ENCODE peak calls at places on chromosomes 12 and 14, in four cellular contexts. One of them, this sample, is unnamed.

GRCh38 chr12:96421014-96421413 is 20.8 kb upstream of the CDK17 start:
- DNase-seq in skeletal muscle cell: no peak
- DNase-seq in mucosa of descending colon: no peak
- DNase-seq in left ventricle myocardium inferior: no peak
- DNase-seq in this sample: no peak

GRCh38 chr12:76255281-76255680 is 92.9 kb downstream of the BBS10 start:
- DNase-seq in skeletal muscle cell: no peak
- DNase-seq in mucosa of descending colon: no peak
- DNase-seq in left ventricle myocardium inferior: no peak
- DNase-seq in this sample: no peak

GRCh38 chr12:29783773-29784666 is at the start of gene TMTC1:
- DNase-seq in left ventricle myocardium inferior: peak
- DNase-seq in skeletal muscle cell: no peak
- DNase-seq in mucosa of descending colon: peak
- DNase-seq in this sample: peak

GRCh38 chr12:104480826-104481457 is 24.2 kb downstream of the CHST11 start:
- DNase-seq in left ventricle myocardium inferior: peak
- DNase-seq in skeletal muscle cell: peak
- DNase-seq in mucosa of descending colon: no peak
- DNase-seq in this sample: no peak

GRCh38 chr12:3313655-3314305 is 177.2 kb upstream of the PRMT8 start:
- DNase-seq in left ventricle myocardium inferior: no peak
- DNase-seq in mucosa of descending colon: peak
- DNase-seq in skeletal muscle cell: no peak
- DNase-seq in this sample: no peak

GRCh38 chr12:53974084-53975018 is at the start of gene HOTAIR:
- DNase-seq in mucosa of descending colon: no peak
- DNase-seq in skeletal muscle cell: no peak
- DNase-seq in left ventricle myocardium inferior: no peak
- DNase-seq in this sample: no peak

GRCh38 chr14:96538663-96539317 is 36.6 kb downstream of the PAPOLA start:
- DNase-seq in mucosa of descending colon: no peak
- DNase-seq in left ventricle myocardium inferior: no peak
- DNase-seq in skeletal muscle cell: no peak
- DNase-seq in this sample: no peak

GRCh38 chr14:74663884-74664283 is 49.0 kb downstream of the AREL1 start:
- DNase-seq in skeletal muscle cell: no peak
- DNase-seq in left ventricle myocardium inferior: peak
- DNase-seq in mucosa of descending colon: no peak
- DNase-seq in this sample: no peak

GRCh38 chr14:94009767-94010166 is 12.7 kb downstream of the CCDC197 start:
- DNase-seq in mucosa of descending colon: no peak
- DNase-seq in skeletal muscle cell: peak
- DNase-seq in left ventricle myocardium inferior: no peak
- DNase-seq in this sample: no peak

GRCh38 chr12:64180951-64181350 is 41.1 kb downstream of the KICS2 start:
- DNase-seq in skeletal muscle cell: no peak
- DNase-seq in mucosa of descending colon: no peak
- DNase-seq in left ventricle myocardium inferior: no peak
- DNase-seq in this sample: no peak

DNA sequence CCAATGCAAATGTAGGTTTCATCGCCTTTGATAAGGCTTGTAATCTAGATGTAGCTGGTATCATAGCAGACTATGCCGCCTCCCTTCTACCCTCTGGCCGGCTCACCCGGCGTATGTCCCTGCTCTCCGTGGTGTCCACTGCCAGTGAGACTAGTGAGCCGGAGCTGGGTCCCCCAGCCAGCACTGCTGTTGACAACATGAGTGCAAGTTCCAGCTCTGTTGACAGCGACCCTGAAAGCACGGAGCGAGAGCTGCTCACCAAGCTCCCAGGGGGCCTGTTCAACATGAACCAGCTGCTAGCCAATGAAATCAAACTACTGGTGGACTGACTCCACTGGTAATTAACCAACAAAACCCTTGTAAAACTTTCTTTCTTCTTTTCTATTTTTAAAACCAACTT is 49.0 kb upstream of the A2ML1 start:
- DNase-seq in mucosa of descending colon: no peak
- DNase-seq in left ventricle myocardium inferior: peak
- DNase-seq in skeletal muscle cell: no peak
- DNase-seq in this sample: no peak
- H3K4me3 ChIP-seq in mucosa of descending colon: no peak
- H3K4me3 ChIP-seq in left ventricle myocardium inferior: no peak
- H3K4me3 ChIP-seq in skeletal muscle cell: no peak
- H3K4me3 ChIP-seq in this sample: no peak

GRCh38 chr12:105852496-105852895 is 286.3 kb downstream of the NUAK1 start:
- DNase-seq in mucosa of descending colon: no peak
- DNase-seq in left ventricle myocardium inferior: no peak
- DNase-seq in skeletal muscle cell: no peak
- DNase-seq in this sample: no peak

GRCh38 chr12:105855691-105856405 is 282.9 kb downstream of the NUAK1 start:
- DNase-seq in left ventricle myocardium inferior: no peak
- DNase-seq in skeletal muscle cell: no peak
- DNase-seq in mucosa of descending colon: no peak
- DNase-seq in this sample: no peak

GRCh38 chr12:105850103-105850968 is 288.4 kb downstream of the NUAK1 start:
- DNase-seq in skeletal muscle cell: no peak
- DNase-seq in mucosa of descending colon: no peak
- DNase-seq in left ventricle myocardium inferior: no peak
- DNase-seq in this sample: no peak

GRCh38 chr12:105848286-105848685 is 290.5 kb downstream of the NUAK1 start:
- DNase-seq in left ventricle myocardium inferior: no peak
- DNase-seq in mucosa of descending colon: no peak
- DNase-seq in skeletal muscle cell: no peak
- DNase-seq in this sample: no peak

DNA sequence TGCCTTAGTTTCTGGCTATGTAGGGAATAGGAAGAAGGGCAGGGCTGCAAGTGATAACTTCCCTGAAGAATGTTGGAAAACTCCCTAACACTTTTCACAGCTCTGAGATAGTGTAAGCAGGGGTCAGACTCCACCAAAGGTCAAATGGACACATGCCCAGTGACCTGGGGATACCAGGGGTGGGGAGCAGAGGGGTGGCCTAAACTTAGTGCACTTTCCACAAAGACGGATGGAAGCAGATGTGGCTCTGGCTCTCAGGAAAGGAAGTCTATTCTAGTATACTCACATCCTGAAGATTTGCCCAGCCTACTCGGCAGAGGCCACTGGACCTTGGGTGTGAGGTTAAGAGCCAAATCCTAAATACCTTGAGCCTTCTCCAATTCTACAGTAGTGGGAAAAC is 285.8 kb downstream of the NUAK1 start:
- DNase-seq in mucosa of descending colon: no peak
- DNase-seq in left ventricle myocardium inferior: peak
- DNase-seq in skeletal muscle cell: no peak
- DNase-seq in this sample: no peak
- H3K4me3 ChIP-seq in mucosa of descending colon: no peak
- H3K4me3 ChIP-seq in left ventricle myocardium inferior: peak
- H3K4me3 ChIP-seq in skeletal muscle cell: no peak
- H3K4me3 ChIP-seq in this sample: no peak

DNA sequence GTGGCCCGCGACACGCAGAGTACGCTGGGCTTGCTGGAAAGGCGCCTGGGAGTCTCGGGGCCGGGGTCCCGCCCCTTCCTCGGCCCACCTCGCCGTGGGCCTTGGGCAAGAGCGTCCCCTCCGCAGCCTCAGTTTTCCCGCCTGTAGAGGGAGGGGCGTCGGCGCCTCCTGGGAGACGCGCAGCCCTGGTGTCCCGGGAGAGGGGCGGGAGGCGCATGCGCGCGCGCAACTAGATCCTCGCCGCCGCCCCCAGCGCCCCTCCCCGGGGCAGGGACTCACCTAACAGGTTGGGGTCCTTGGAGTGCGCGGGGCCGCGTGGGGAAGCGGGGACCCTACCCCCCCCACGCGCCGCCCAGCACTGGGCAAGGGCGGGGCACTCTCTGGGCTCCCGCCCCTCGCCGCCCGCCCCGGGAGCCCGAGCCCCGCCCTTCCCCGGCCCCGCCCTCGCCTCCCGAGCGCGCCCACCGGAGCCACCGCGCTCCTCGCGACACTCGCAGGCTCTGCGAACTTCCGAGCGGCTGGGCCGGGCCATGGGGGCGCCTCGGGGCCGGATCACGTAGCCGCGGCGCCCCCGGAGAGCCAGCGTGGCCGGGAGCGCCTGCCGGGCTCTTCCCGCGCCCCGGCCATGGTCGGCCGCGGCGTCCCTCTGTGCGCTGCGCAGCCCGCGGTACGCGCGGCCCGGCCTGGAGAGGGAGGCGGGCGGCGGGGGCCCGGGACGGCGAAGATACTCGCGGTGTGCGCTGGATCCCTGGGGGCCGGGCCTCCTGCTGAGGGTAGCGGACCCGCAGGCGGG is at the start of gene KIF26A:
- DNase-seq in skeletal muscle cell: no peak
- DNase-seq in mucosa of descending colon: peak
- DNase-seq in left ventricle myocardium inferior: peak
- DNase-seq in this sample: peak
- H3K4me3 ChIP-seq in skeletal muscle cell: peak
- H3K4me3 ChIP-seq in mucosa of descending colon: no peak
- H3K4me3 ChIP-seq in left ventricle myocardium inferior: peak
- H3K4me3 ChIP-seq in this sample: peak

DNA sequence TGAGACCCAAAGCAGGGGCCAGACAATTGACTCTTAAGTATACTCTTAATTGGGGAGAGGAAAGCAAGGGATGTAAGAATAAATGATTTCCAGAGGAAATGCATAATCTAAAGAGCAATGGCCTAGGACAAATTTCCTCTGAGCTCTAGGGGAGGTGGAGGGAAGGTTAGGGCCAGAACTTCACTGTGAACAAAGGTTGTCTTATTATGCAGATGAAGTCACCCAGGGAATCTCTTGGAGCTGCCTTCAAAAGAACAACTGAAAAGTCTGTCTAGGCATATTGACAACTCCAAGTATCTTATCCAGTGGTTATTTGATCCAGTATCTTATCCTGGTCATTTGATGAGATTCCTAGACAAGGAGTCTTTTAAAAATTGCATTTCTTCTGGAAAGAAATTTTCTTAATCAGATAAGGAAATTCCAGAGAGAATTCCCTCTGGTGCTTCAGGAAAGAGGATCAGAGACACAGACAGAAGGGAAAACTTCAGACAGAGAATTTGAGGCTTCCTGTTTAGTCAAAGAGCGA is 16.5 kb upstream of the SMIM10L1 start:
- DNase-seq in mucosa of descending colon: no peak
- DNase-seq in skeletal muscle cell: no peak
- DNase-seq in left ventricle myocardium inferior: no peak
- DNase-seq in this sample: no peak
- H3K4me3 ChIP-seq in mucosa of descending colon: no peak
- H3K4me3 ChIP-seq in skeletal muscle cell: no peak
- H3K4me3 ChIP-seq in left ventricle myocardium inferior: no peak
- H3K4me3 ChIP-seq in this sample: no peak

GRCh38 chr14:65465584-65465983 is 53.1 kb downstream of the FUT8 start:
- DNase-seq in skeletal muscle cell: no peak
- DNase-seq in left ventricle myocardium inferior: no peak
- DNase-seq in mucosa of descending colon: no peak
- DNase-seq in this sample: no peak

GRCh38 chr14:65462411-65462810 is 49.9 kb downstream of the FUT8 start:
- DNase-seq in skeletal muscle cell: peak
- DNase-seq in mucosa of descending colon: no peak
- DNase-seq in left ventricle myocardium inferior: no peak
- DNase-seq in this sample: no peak

GRCh38 chr14:65456247-65456646 is 43.7 kb downstream of the FUT8 start:
- DNase-seq in mucosa of descending colon: no peak
- DNase-seq in skeletal muscle cell: no peak
- DNase-seq in left ventricle myocardium inferior: no peak
- DNase-seq in this sample: no peak

GRCh38 chr14:65461730-65462129 is 49.2 kb downstream of the FUT8 start:
- DNase-seq in skeletal muscle cell: peak
- DNase-seq in left ventricle myocardium inferior: no peak
- DNase-seq in mucosa of descending colon: no peak
- DNase-seq in this sample: no peak
- H3K4me3 ChIP-seq in skeletal muscle cell: no peak
- H3K4me3 ChIP-seq in left ventricle myocardium inferior: no peak
- H3K4me3 ChIP-seq in mucosa of descending colon: no peak
- H3K4me3 ChIP-seq in this sample: no peak

DNA sequence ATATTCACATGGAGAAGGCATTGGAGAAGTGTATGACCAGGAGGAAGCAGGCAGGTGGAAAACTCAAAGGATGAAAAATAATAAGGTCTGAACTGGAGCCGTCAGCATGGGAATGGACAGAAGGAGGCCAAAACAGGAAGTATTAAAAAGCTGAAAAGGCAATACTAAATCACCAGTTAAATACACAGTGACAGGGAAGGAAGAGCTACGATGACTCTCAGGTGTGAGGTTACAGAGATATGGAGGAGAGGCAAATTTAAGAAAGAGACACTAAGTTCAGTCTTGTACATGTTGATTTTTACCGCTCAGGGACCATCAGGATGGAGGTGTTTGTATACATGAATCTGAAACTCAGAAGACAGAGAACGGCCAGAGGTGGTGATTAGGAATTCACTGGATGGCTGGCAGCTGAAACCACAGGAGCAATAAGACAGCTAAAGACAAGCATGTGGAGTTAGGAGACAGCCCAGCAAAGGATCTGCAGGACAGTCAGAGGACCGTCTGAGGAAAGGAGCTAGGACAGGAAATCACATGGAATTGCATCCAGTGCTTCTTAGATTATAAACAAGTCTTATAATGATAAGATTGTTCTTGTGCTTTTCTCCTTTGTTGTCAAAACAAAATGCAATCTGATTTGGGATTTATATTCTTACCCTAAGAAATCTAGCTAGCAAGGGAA is 33.9 kb upstream of the CDKN3 start:
- DNase-seq in mucosa of descending colon: no peak
- DNase-seq in skeletal muscle cell: no peak
- DNase-seq in left ventricle myocardium inferior: no peak
- DNase-seq in this sample: no peak
- H3K4me3 ChIP-seq in mucosa of descending colon: no peak
- H3K4me3 ChIP-seq in skeletal muscle cell: no peak
- H3K4me3 ChIP-seq in left ventricle myocardium inferior: no peak
- H3K4me3 ChIP-seq in this sample: no peak

This sample was measured in colonic mucosa.